ENCODE peak calls at places on chromosomes 2 and 18, in six cellular contexts. One of them, this sample, is unnamed. For H3K4me1, the result is how much of the 10 kb centered on the place peaks cover.

GRCh38 chr2:219358170-219359075 is 25.9 kb upstream of the RESP18 start:
- DNase-seq in GM23338: peak
- DNase-seq in gastrocnemius medialis: no peak
- DNase-seq in tibial artery: no peak
- DNase-seq in pancreas: no peak
- DNase-seq in H1: no peak
- DNase-seq in this sample: peak

GRCh38 chr2:130154773-130155765 is 10.2 kb upstream of the CCDC74B start:
- DNase-seq in H1: no peak
- DNase-seq in pancreas: no peak
- DNase-seq in tibial artery: no peak
- DNase-seq in gastrocnemius medialis: no peak
- DNase-seq in GM23338: no peak
- DNase-seq in this sample: no peak

GRCh38 chr18:68925268-68925667 is 127.4 kb downstream of the CCDC102B start:
- DNase-seq in GM23338: peak
- DNase-seq in pancreas: no peak
- DNase-seq in gastrocnemius medialis: no peak
- DNase-seq in H1: no peak
- DNase-seq in tibial artery: no peak
- DNase-seq in this sample: no peak

GRCh38 chr18:79523221-79523737 is 127.5 kb downstream of the NFATC1 start:
- DNase-seq in GM23338: no peak
- DNase-seq in tibial artery: no peak
- DNase-seq in pancreas: no peak
- DNase-seq in gastrocnemius medialis: no peak
- DNase-seq in H1: no peak
- DNase-seq in this sample: no peak

GRCh38 chr2:2333076-2333475 is 2.0 kb upstream of the MYT1L start:
- DNase-seq in tibial artery: no peak
- DNase-seq in gastrocnemius medialis: no peak
- DNase-seq in GM23338: no peak
- DNase-seq in H1: no peak
- DNase-seq in pancreas: no peak
- DNase-seq in this sample: no peak

GRCh38 chr18:49186242-49186641 is 235.5 kb upstream of the SMAD7 start:
- DNase-seq in tibial artery: no peak
- DNase-seq in GM23338: no peak
- DNase-seq in gastrocnemius medialis: no peak
- DNase-seq in H1: no peak
- DNase-seq in pancreas: no peak
- DNase-seq in this sample: no peak

GRCh38 chr2:67339234-67339885 is 57.8 kb upstream of the ETAA1 start:
- DNase-seq in gastrocnemius medialis: no peak
- DNase-seq in H1: no peak
- DNase-seq in pancreas: no peak
- DNase-seq in GM23338: peak
- DNase-seq in tibial artery: no peak
- DNase-seq in this sample: no peak

GRCh38 chr2:177058747-177059146 is 153.8 kb upstream of the HNRNPA3 start:
- DNase-seq in gastrocnemius medialis: no peak
- DNase-seq in GM23338: no peak
- DNase-seq in pancreas: no peak
- DNase-seq in tibial artery: no peak
- DNase-seq in H1: no peak
- DNase-seq in this sample: no peak

GRCh38 chr2:3112131-3112530 is 265.5 kb downstream of the EIPR1 start:
- DNase-seq in GM23338: no peak
- DNase-seq in H1: no peak
- DNase-seq in pancreas: no peak
- DNase-seq in tibial artery: no peak
- DNase-seq in gastrocnemius medialis: no peak
- DNase-seq in this sample: no peak

GRCh38 chr2:168033966-168034365 is 213.4 kb downstream of the STK39 start:
- DNase-seq in GM23338: no peak
- DNase-seq in gastrocnemius medialis: no peak
- DNase-seq in H1: no peak
- DNase-seq in tibial artery: no peak
- DNase-seq in pancreas: no peak
- DNase-seq in this sample: no peak

GRCh38 chr2:226601881-226602280 is 197.7 kb downstream of the IRS1 start:
- DNase-seq in GM23338: no peak
- DNase-seq in pancreas: no peak
- DNase-seq in tibial artery: no peak
- DNase-seq in gastrocnemius medialis: no peak
- DNase-seq in H1: no peak
- DNase-seq in this sample: no peak

GRCh38 chr2:179745615-179746263 is 115.7 kb downstream of the ZNF385B start:
- DNase-seq in H1: no peak
- DNase-seq in gastrocnemius medialis: no peak
- DNase-seq in tibial artery: no peak
- DNase-seq in pancreas: no peak
- DNase-seq in GM23338: no peak
- DNase-seq in this sample: no peak

GRCh38 chr2:56357655-56358295 is 174.0 kb downstream of the CCDC85A start:
- DNase-seq in GM23338: no peak
- DNase-seq in pancreas: no peak
- DNase-seq in gastrocnemius medialis: no peak
- DNase-seq in H1: no peak
- DNase-seq in tibial artery: no peak
- DNase-seq in this sample: no peak

GRCh38 chr2:39275016-39275415 is 31.2 kb upstream of the CDKL4 start:
- DNase-seq in GM23338: no peak
- DNase-seq in H1: no peak
- DNase-seq in gastrocnemius medialis: no peak
- DNase-seq in tibial artery: no peak
- DNase-seq in pancreas: no peak
- DNase-seq in this sample: no peak

GRCh38 chr18:46950064-46950656 is 32.8 kb downstream of the KATNAL2 start:
- DNase-seq in tibial artery: no peak
- DNase-seq in GM23338: peak
- DNase-seq in H1: no peak
- DNase-seq in pancreas: no peak
- DNase-seq in gastrocnemius medialis: no peak
- DNase-seq in this sample: no peak

GRCh38 chr2:233492738-233493137 is 73.8 kb downstream of the USP40 start:
- DNase-seq in gastrocnemius medialis: no peak
- DNase-seq in tibial artery: no peak
- DNase-seq in pancreas: no peak
- DNase-seq in GM23338: no peak
- DNase-seq in H1: no peak
- DNase-seq in this sample: no peak

GRCh38 chr18:31269508-31270074 is 48.4 kb upstream of the DSG1 start:
- DNase-seq in H1: no peak
- DNase-seq in pancreas: no peak
- DNase-seq in tibial artery: no peak
- DNase-seq in GM23338: no peak
- DNase-seq in gastrocnemius medialis: no peak
- DNase-seq in this sample: no peak

GRCh38 chr2:12352891-12353290 is 363.8 kb upstream of the TRIB2 start:
- DNase-seq in H1: no peak
- DNase-seq in gastrocnemius medialis: no peak
- DNase-seq in pancreas: peak
- DNase-seq in tibial artery: no peak
- DNase-seq in GM23338: no peak
- DNase-seq in this sample: no peak

GRCh38 chr2:72515696-72516095 is 310.1 kb downstream of the EXOC6B start:
- DNase-seq in tibial artery: no peak
- DNase-seq in GM23338: no peak
- DNase-seq in pancreas: no peak
- DNase-seq in H1: no peak
- DNase-seq in gastrocnemius medialis: no peak
- DNase-seq in this sample: no peak

GRCh38 chr18:73093687-73094250 is 226.0 kb upstream of the NETO1 start:
- DNase-seq in tibial artery: no peak
- DNase-seq in GM23338: no peak
- DNase-seq in H1: no peak
- DNase-seq in pancreas: no peak
- DNase-seq in gastrocnemius medialis: no peak
- DNase-seq in this sample: no peak

GRCh38 chr2:137724879-137725278 is 239.4 kb upstream of the HNMT start:
- DNase-seq in pancreas: no peak
- DNase-seq in GM23338: no peak
- DNase-seq in gastrocnemius medialis: no peak
- DNase-seq in tibial artery: no peak
- DNase-seq in H1: no peak
- DNase-seq in this sample: no peak

GRCh38 chr2:136381245-136381644 is 263.3 kb upstream of the CXCR4 start:
- DNase-seq in gastrocnemius medialis: no peak
- DNase-seq in H1: no peak
- DNase-seq in tibial artery: no peak
- DNase-seq in pancreas: no peak
- DNase-seq in GM23338: no peak
- DNase-seq in this sample: no peak

GRCh38 chr18:72468011-72468710 is 76.0 kb downstream of the CBLN2 start:
- DNase-seq in gastrocnemius medialis: no peak
- DNase-seq in GM23338: no peak
- DNase-seq in H1: no peak
- DNase-seq in tibial artery: no peak
- DNase-seq in pancreas: no peak
- DNase-seq in this sample: no peak

GRCh38 chr2:238127165-238128060 is 11.1 kb upstream of the KLHL30 start:
- DNase-seq in tibial artery: no peak
- DNase-seq in H1: no peak
- DNase-seq in pancreas: peak
- DNase-seq in GM23338: no peak
- DNase-seq in gastrocnemius medialis: no peak
- DNase-seq in this sample: peak

GRCh38 chr2:97718051-97718882 is 4.9 kb downstream of the ZAP70 start:
- DNase-seq in gastrocnemius medialis: no peak
- DNase-seq in GM23338: no peak
- DNase-seq in tibial artery: no peak
- DNase-seq in pancreas: no peak
- DNase-seq in H1: no peak
- DNase-seq in this sample: peak

GRCh38 chr18:10739152-10739551 is 213.3 kb downstream of the NAPG start:
- DNase-seq in GM23338: no peak
- DNase-seq in gastrocnemius medialis: no peak
- DNase-seq in H1: no peak
- DNase-seq in pancreas: no peak
- DNase-seq in tibial artery: no peak
- DNase-seq in this sample: no peak

GRCh38 chr18:36284671-36285295 is 12.7 kb upstream of the FHOD3 start:
- DNase-seq in GM23338: peak
- DNase-seq in H1: no peak
- DNase-seq in tibial artery: peak
- DNase-seq in pancreas: no peak
- DNase-seq in gastrocnemius medialis: no peak
- DNase-seq in this sample: no peak

DNA sequence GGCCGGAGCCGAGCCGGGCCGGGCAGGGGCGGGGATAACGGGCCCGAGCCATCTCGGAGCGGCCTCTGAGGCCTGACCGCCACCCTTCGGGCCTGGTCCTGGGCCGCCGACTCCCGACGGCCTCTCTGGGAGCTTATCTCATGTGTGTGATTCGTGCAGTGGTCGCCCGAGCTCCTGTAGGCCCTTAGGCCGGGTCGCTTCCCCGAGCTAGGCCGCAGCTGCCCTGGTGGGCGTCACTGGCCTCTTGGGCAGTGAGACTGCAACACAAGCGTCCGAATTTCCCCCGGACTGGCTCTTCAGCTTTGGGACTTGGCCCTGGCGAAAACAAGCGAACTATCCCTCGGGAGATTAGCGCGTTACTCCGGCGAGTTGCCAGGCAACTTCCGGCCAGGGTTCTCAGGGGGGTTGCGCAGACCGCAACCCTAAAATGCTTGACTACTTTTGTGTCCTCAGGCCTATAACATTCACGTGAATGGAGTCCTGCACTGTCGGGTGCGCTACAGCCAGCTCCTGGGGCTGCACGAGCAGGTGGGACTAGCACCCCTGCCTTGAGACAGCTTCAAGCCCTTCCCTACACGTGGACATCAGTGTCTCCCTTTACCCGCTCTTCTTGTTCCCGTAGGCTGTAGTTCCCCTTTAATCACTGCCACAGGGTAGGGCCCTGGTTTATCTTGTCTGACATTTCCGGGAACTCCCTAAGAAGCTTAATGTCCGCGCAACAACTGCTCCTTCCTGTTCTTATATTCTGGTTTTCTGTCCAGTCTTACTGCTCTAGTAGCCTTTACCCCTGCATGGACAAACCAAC is 602 bp downstream of the SNX17 start:
- DNase-seq in H1: no peak
- DNase-seq in GM23338: peak
- DNase-seq in gastrocnemius medialis: no peak
- DNase-seq in tibial artery: no peak
- DNase-seq in pancreas: no peak
- DNase-seq in this sample: peak
- TF ChIP-seq CTCF in H1: no peak
- TF ChIP-seq CTCF in GM23338: no peak
- TF ChIP-seq CTCF in gastrocnemius medialis: no peak
- TF ChIP-seq CTCF in tibial artery: no peak
- TF ChIP-seq CTCF in pancreas: no peak
- TF ChIP-seq CTCF in this sample: no peak

GRCh38 chr2:101989740-101990460 is 1.9 kb upstream of the IL1R2 start:
- DNase-seq in gastrocnemius medialis: no peak
- DNase-seq in tibial artery: no peak
- DNase-seq in H1: no peak
- DNase-seq in GM23338: no peak
- DNase-seq in pancreas: no peak
- DNase-seq in this sample: no peak
- H3K4me1 ChIP-seq in gastrocnemius medialis: under half
- H3K4me1 ChIP-seq in tibial artery: under half
- H3K4me1 ChIP-seq in H1: under half
- H3K4me1 ChIP-seq in GM23338: under half
- H3K4me1 ChIP-seq in pancreas: under half
- H3K4me1 ChIP-seq in this sample: under half

GRCh38 chr2:112540906-112541305 is 1.4 kb upstream of the POLR1B start:
- DNase-seq in GM23338: no peak
- DNase-seq in gastrocnemius medialis: no peak
- DNase-seq in tibial artery: no peak
- DNase-seq in H1: no peak
- DNase-seq in pancreas: no peak
- DNase-seq in this sample: no peak
- H3K27ac ChIP-seq in GM23338: no peak
- H3K27ac ChIP-seq in gastrocnemius medialis: no peak
- H3K27ac ChIP-seq in tibial artery: peak
- H3K27ac ChIP-seq in H1: no peak
- H3K27ac ChIP-seq in pancreas: no peak
- H3K27ac ChIP-seq in this sample: peak

GRCh38 chr2:222796413-222797103 is 64.3 kb upstream of the ACSL3 start:
- DNase-seq in pancreas: peak
- DNase-seq in tibial artery: no peak
- DNase-seq in GM23338: peak
- DNase-seq in gastrocnemius medialis: no peak
- DNase-seq in H1: no peak
- DNase-seq in this sample: no peak

GRCh38 chr2:222798528-222798927 is 62.3 kb upstream of the ACSL3 start:
- DNase-seq in H1: no peak
- DNase-seq in pancreas: no peak
- DNase-seq in gastrocnemius medialis: no peak
- DNase-seq in GM23338: no peak
- DNase-seq in tibial artery: no peak
- DNase-seq in this sample: no peak

GRCh38 chr2:222799262-222799918 is 61.4 kb upstream of the ACSL3 start:
- DNase-seq in gastrocnemius medialis: no peak
- DNase-seq in tibial artery: no peak
- DNase-seq in GM23338: no peak
- DNase-seq in pancreas: no peak
- DNase-seq in H1: no peak
- DNase-seq in this sample: no peak

GRCh38 chr2:222797308-222797707 is 63.5 kb upstream of the ACSL3 start:
- DNase-seq in H1: no peak
- DNase-seq in GM23338: peak
- DNase-seq in pancreas: no peak
- DNase-seq in tibial artery: no peak
- DNase-seq in gastrocnemius medialis: no peak
- DNase-seq in this sample: no peak

GRCh38 chr2:222797871-222798270 is 63.0 kb upstream of the ACSL3 start:
- DNase-seq in gastrocnemius medialis: no peak
- DNase-seq in pancreas: no peak
- DNase-seq in tibial artery: no peak
- DNase-seq in H1: no peak
- DNase-seq in GM23338: no peak
- DNase-seq in this sample: no peak
- TF ChIP-seq CTCF in gastrocnemius medialis: no peak
- TF ChIP-seq CTCF in pancreas: no peak
- TF ChIP-seq CTCF in tibial artery: no peak
- TF ChIP-seq CTCF in H1: no peak
- TF ChIP-seq CTCF in GM23338: no peak
- TF ChIP-seq CTCF in this sample: no peak